ENCODE peak calls at places on chromosomes 7 and 10, in five cellular contexts. E, Q, W, A and H are unnamed samples.

GRCh38 chr10:46052057-46052790 is 6.2 kb upstream of the MSMB start:
- DNase-seq in E (no peak), Q (no peak), W (no peak), A (no peak), H (no peak)

GRCh38 chr7:45180084-45180986 is 22.7 kb downstream of the RAMP3 start:
- DNase-seq in E (no peak), Q (no peak), W (no peak), A (no peak), H (no peak)

GRCh38 chr7:93414574-93414973 is 159.9 kb downstream of the CALCR start:
- DNase-seq in E (no peak), Q (no peak), W (no peak), A (no peak), H (no peak)

GRCh38 chr10:111410740-111411139 is 333.9 kb downstream of the ADRA2A start:
- DNase-seq in E (no peak), Q (no peak), W (no peak), A (no peak), H (no peak)

GRCh38 chr7:149220534-149220933 is 18.9 kb upstream of the ZNF212 start:
- DNase-seq in E (no peak), Q (no peak), W (peak), A (peak), H (no peak)

GRCh38 chr10:124898493-124898892 is 43.4 kb upstream of the ZRANB1 start:
- DNase-seq in E (peak), Q (peak), W (no peak), A (no peak), H (no peak)

GRCh38 chr7:1785839-1786238 is 115.8 kb downstream of the ELFN1 start:
- DNase-seq in E (no peak), Q (no peak), W (no peak), A (no peak), H (no peak)

GRCh38 chr7:116500071-116500853 is 724 bp downstream of the CAV2 start:
- DNase-seq in E (peak), Q (peak), W (peak), A (peak), H (peak)

GRCh38 chr10:61378865-61379264 is 74.3 kb downstream of the TMEM26 start:
- DNase-seq in E (no peak), Q (no peak), W (no peak), A (no peak), H (no peak)

GRCh38 chr7:12907774-12908173 is 220.3 kb downstream of the ARL4A start:
- DNase-seq in E (no peak), Q (no peak), W (no peak), A (no peak), H (no peak)

GRCh38 chr7:101728888-101729883 is 88.2 kb upstream of the CUX1 start:
- DNase-seq in E (peak), Q (peak), W (peak), A (peak), H (no peak)

GRCh38 chr10:84715911-84716310 is 387.5 kb downstream of the CCSER2 start:
- DNase-seq in E (peak), Q (peak), W (peak), A (peak), H (peak)

GRCh38 chr10:59580257-59580863 is 129.3 kb downstream of the SLC16A9 start:
- DNase-seq in E (peak), Q (no peak), W (peak), A (peak), H (no peak)
- TF ChIP-seq CTCF in E (peak), Q (peak), W (peak), A (peak), H (peak)

DNA sequence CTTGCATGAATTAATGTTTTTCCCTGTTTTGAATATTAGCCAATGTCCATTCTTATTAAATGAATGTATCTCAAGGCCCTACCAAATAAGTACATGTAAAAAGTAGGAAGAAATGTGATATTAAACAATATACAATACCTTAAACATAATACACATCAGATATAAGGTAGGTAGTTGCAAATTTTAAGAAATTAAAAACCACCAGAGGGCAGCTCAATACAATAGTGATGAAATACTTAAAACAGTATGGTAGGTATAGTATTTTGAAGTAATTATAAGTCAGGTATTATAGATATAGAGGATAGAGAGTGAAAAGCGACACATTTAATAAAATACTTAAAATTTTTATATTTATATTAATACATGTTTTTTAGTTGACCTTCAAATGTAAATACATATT is 43.6 kb upstream of the CDK14 start:
- DNase-seq in E (no peak), Q (no peak), W (peak), A (peak), H (no peak)
- TF ChIP-seq CTCF in E (peak), Q (no peak), W (peak), A (peak), H (no peak)

GRCh38 chr7:15525652-15526263 is 36.1 kb downstream of the AGMO start:
- DNase-seq in E (no peak), Q (no peak), W (no peak), A (no peak), H (no peak)

GRCh38 chr7:15524077-15524476 is 37.7 kb downstream of the AGMO start:
- DNase-seq in E (no peak), Q (no peak), W (no peak), A (no peak), H (no peak)
- TF ChIP-seq CTCF in E (no peak), Q (no peak), W (peak), A (no peak), H (no peak)

DNA sequence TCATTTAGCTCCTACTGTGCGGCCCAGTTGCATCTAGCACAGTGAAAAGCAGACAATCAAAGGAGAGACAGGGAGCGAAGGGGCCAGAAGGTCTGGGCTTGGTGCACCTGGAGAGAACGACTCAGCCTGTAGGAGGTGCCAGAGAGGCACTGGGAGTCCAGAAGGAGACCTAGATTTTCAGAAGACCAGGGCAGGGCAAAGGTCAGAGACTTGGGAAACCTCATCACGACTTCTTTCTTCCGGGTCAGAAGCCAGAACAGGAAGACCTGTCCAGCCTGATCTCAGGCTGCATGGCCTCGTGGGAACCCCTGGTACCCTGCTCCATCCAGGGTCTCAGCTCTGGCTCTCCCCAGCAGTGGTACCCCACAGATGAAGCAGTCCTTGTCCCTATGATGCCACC is 5.2 kb downstream of the AGAP3 start:
- DNase-seq in E (peak), Q (peak), W (no peak), A (no peak), H (no peak)
- TF ChIP-seq CTCF in E (peak), Q (peak), W (peak), A (peak), H (peak)

GRCh38 chr7:114856625-114857024 is 65.3 kb upstream of the MDFIC start:
- DNase-seq in E (no peak), Q (no peak), W (peak), A (peak), H (no peak)

GRCh38 chr7:114854369-114854768 is 67.5 kb upstream of the MDFIC start:
- DNase-seq in E (no peak), Q (no peak), W (no peak), A (no peak), H (no peak)

GRCh38 chr7:114852275-114852674 is 69.6 kb upstream of the MDFIC start:
- DNase-seq in E (no peak), Q (no peak), W (no peak), A (no peak), H (no peak)

GRCh38 chr7:114853189-114853588 is 68.7 kb upstream of the MDFIC start:
- DNase-seq in E (no peak), Q (no peak), W (no peak), A (no peak), H (no peak)

DNA sequence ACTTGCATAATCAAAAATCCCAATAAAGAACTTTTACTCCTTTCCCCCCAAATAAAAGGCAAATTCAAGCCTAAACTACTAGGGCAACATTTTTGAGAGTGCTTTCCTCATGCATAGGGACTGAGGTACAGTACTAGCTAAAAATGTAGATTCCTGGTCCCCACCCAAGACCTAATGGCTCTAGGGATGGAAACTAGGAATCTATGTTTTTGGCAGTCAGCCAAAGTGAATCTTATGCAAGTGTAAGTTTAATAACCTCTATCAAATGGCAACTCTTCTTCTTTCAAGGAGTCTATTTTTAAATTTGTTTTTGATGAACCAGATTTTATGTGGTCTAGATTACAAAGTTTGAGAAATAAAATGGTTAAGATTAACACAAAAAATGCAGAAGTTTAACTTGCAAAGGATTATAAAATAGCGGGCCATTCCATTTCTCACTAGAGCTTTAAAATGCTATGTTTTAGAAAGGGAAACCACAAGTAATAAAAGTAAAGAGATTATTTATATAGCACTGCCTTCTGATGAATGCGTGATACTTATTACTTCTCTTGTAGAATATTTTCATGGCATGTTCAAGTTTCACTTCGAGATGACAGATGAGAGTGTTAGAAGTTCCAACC is 70.4 kb upstream of the MDFIC start:
- DNase-seq in E (peak), Q (no peak), W (no peak), A (peak), H (no peak)
- TF ChIP-seq CTCF in E (no peak), Q (no peak), W (no peak), A (no peak), H (no peak)

DNA sequence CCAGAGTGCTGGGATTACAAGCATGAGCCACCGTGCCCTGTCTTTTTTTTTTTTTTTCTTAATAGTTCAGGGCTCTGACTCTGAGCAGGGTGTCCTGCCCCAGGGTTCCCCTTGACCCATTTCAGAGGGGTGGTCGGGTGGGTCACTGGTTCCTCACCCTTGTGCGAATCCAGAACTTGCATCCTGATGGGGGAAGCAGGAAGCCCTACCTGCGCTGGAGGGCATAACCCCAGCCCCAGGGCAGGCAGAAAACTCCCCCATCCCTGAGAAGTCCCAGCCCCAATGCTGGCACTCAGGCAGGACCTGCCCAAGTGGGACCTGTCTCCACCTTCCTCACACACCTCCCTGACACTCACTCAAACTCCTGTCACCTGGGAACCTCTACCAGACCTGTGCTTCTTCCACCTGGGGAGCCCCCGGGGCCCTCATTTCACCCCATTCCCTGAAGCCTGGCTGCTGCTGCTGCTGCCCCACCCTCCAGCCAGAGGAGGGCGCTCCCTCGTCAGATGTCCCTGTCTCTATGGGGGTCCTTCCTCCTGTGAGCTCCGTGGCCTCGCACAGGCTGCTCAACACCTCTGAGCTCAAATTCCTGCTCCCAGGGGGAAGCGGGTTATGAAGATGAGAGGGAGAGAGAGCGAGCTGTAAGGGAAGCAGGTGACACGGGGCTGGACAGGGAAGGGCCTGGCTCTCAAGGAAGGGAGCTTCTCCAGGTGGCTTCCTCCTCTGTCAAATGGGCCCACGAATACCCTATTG is 15.1 kb upstream of the ZNF273 start:
- DNase-seq in E (no peak), Q (peak), W (no peak), A (no peak), H (peak)
- TF ChIP-seq CTCF in E (peak), Q (peak), W (peak), A (peak), H (peak)

DNA sequence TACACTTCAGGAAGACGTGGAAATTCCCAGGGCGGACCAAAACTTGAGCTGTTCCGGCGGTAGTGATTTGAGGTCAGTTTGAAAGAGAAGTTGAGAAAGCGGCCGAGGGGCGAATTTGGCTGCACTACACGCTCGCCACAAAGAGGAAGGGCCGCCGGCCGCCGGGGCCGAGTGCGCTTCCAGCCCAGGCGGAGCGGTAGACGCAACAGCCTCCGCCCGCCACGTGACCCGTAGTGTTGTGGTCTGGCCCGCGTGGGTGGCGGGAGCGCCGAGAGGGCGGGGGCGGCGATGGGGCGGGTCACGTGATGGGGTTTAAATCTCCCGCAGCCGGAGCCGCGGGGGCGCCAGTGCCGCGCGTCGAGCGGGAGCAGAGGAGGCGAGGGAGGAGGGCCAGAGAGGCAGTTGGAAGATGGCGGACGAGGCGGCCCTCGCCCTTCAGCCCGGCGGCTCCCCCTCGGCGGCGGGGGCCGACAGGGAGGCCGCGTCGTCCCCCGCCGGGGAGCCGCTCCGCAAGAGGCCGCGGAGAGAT is at the start of gene SIRT1:
- DNase-seq in E (peak), Q (peak), W (peak), A (peak), H (peak)
- TF ChIP-seq CTCF in E (no peak), Q (no peak), W (no peak), A (peak), H (no peak)

GRCh38 chr7:128115326-128115820 is 84.1 kb upstream of the LRRC4 start:
- DNase-seq in E (no peak), Q (peak), W (no peak), A (no peak), H (no peak)

GRCh38 chr7:128114806-128115205 is 83.6 kb upstream of the LRRC4 start:
- DNase-seq in E (no peak), Q (peak), W (no peak), A (no peak), H (no peak)

GRCh38 chr7:128117691-128118090 is 86.5 kb upstream of the LRRC4 start:
- DNase-seq in E (no peak), Q (no peak), W (no peak), A (no peak), H (no peak)

GRCh38 chr7:128115821-128116723 is 84.8 kb upstream of the LRRC4 start:
- DNase-seq in E (no peak), Q (peak), W (no peak), A (no peak), H (no peak)

GRCh38 chr7:128116740-128117139 is 85.5 kb upstream of the LRRC4 start:
- DNase-seq in E (no peak), Q (no peak), W (no peak), A (no peak), H (no peak)
- TF ChIP-seq CTCF in E (no peak), Q (no peak), W (no peak), A (no peak), H (no peak)